ENCODE peak calls at places on chromosomes 7 and 10, in nine cellular contexts. N is AG10803; G is tibial nerve; B is progenitor cell of endocrine pancreas; Q is CD8-positive, alpha-beta T cell; L is PC-9; J is transverse colon; P is B cell; I is astrocyte of the cerebellum. V is an unnamed sample.

GRCh38 chr7:1675673-1676549 is 5.8 kb downstream of the ELFN1 start:
- DNase-seq in J (no peak), L (no peak), B (no peak), N (no peak), P (no peak), G (peak), I (no peak), Q (no peak), V (no peak)

GRCh38 chr7:129950191-129950940 is 2.4 kb downstream of the UBE2H start:
- DNase-seq in G (no peak), P (no peak), J (no peak), N (peak), L (no peak), Q (no peak), I (no peak), B (no peak), V (no peak)

GRCh38 chr10:123470570-123470969 is 195.6 kb upstream of the GPR26 start:
- DNase-seq in N (no peak), P (no peak), Q (no peak), I (no peak), L (no peak), G (no peak), B (no peak), J (no peak), V (no peak)

GRCh38 chr10:78658645-78659632 is 409.8 kb upstream of the ZMIZ1 start:
- DNase-seq in J (no peak), I (no peak), Q (no peak), N (no peak), G (no peak), L (no peak), B (no peak), P (no peak), V (no peak)

GRCh38 chr10:101831169-101831811 is 12.3 kb downstream of the KCNIP2 start:
- DNase-seq in B (no peak), N (no peak), J (no peak), P (no peak), G (no peak), Q (no peak), L (no peak), I (no peak), V (no peak)

GRCh38 chr7:119413314-119413805 is 859.6 kb upstream of the KCND2 start:
- DNase-seq in Q (no peak), L (no peak), G (no peak), B (no peak), J (no peak), I (no peak), P (no peak), N (no peak), V (no peak)

GRCh38 chr10:31096161-31096560 is 64.5 kb upstream of the ZNF438 start:
- DNase-seq in P (no peak), I (no peak), J (no peak), L (no peak), N (no peak), Q (no peak), G (no peak), B (no peak), V (no peak)

GRCh38 chr10:43322769-43323168 is 48.7 kb upstream of the FXYD4 start:
- DNase-seq in N (no peak), I (peak), L (peak), J (peak), Q (peak), B (peak), G (peak), P (peak), V (peak)

GRCh38 chr10:33333260-33334169 is 952 bp downstream of the NRP1 start:
- DNase-seq in J (peak), P (peak), Q (peak), N (no peak), I (no peak), L (no peak), G (no peak), B (no peak), V (no peak)

GRCh38 chr7:75696263-75697037 is 42.3 kb downstream of the HIP1 start:
- DNase-seq in N (no peak), P (no peak), G (no peak), L (no peak), J (no peak), I (no peak), B (no peak), Q (no peak), V (no peak)

GRCh38 chr7:41869596-41869995 is 166.7 kb upstream of the INHBA start:
- DNase-seq in N (peak), L (no peak), J (no peak), G (no peak), P (no peak), Q (no peak), B (no peak), I (no peak), V (no peak)

GRCh38 chr10:12334186-12334530 is 15.2 kb upstream of the CAMK1D start:
- DNase-seq in I (no peak), L (no peak), G (no peak), P (no peak), N (no peak), B (no peak), J (no peak), Q (no peak), V (no peak)

GRCh38 chr7:124330741-124331407 is 298.0 kb upstream of the TMEM229A start:
- DNase-seq in I (no peak), N (no peak), G (no peak), P (no peak), L (no peak), J (no peak), Q (no peak), B (no peak), V (no peak)

GRCh38 chr7:151925446-151926335 is 30.6 kb upstream of the GALNTL5 start:
- DNase-seq in N (no peak), P (no peak), Q (no peak), L (no peak), J (peak), I (no peak), G (no peak), B (no peak), V (no peak)

GRCh38 chr7:153407291-153408046 is 644.7 kb upstream of the DPP6 start:
- DNase-seq in Q (no peak), J (no peak), I (no peak), P (no peak), G (no peak), L (no peak), N (no peak), B (no peak), V (no peak)

GRCh38 chr10:114822771-114823463 is 1.3 kb downstream of the FHIP2A start:
- DNase-seq in B (no peak), N (peak), I (peak), P (no peak), L (no peak), J (no peak), G (no peak), Q (no peak), V (peak)

GRCh38 chr7:32062150-32062549 is 8.1 kb downstream of the PDE1C start:
- DNase-seq in G (peak), Q (no peak), L (peak), I (no peak), N (no peak), P (no peak), J (peak), B (peak), V (no peak)

GRCh38 chr10:33314788-33315561 is 19.5 kb downstream of the NRP1 start:
- DNase-seq in I (peak), G (no peak), P (no peak), Q (no peak), N (no peak), B (no peak), L (no peak), J (no peak), V (no peak)

GRCh38 chr7:90984692-90985091 is 279.5 kb upstream of the FZD1 start:
- DNase-seq in G (no peak), P (no peak), B (no peak), Q (no peak), I (no peak), N (no peak), L (no peak), J (no peak), V (no peak)

GRCh38 chr7:92528958-92529264 is 316 bp downstream of the RBM48 start:
- DNase-seq in N (no peak), I (no peak), Q (no peak), G (no peak), P (no peak), J (no peak), L (no peak), B (no peak), V (no peak)

GRCh38 chr7:92527300-92528187 is 776 bp downstream of the PEX1 start:
- DNase-seq in I (peak), J (peak), B (peak), G (no peak), N (peak), P (peak), L (peak), Q (peak), V (no peak)

GRCh38 chr7:92523110-92523509 is 5.2 kb downstream of the PEX1 start:
- DNase-seq in I (no peak), L (no peak), G (no peak), Q (no peak), N (no peak), P (no peak), J (no peak), B (no peak), V (no peak)

DNA sequence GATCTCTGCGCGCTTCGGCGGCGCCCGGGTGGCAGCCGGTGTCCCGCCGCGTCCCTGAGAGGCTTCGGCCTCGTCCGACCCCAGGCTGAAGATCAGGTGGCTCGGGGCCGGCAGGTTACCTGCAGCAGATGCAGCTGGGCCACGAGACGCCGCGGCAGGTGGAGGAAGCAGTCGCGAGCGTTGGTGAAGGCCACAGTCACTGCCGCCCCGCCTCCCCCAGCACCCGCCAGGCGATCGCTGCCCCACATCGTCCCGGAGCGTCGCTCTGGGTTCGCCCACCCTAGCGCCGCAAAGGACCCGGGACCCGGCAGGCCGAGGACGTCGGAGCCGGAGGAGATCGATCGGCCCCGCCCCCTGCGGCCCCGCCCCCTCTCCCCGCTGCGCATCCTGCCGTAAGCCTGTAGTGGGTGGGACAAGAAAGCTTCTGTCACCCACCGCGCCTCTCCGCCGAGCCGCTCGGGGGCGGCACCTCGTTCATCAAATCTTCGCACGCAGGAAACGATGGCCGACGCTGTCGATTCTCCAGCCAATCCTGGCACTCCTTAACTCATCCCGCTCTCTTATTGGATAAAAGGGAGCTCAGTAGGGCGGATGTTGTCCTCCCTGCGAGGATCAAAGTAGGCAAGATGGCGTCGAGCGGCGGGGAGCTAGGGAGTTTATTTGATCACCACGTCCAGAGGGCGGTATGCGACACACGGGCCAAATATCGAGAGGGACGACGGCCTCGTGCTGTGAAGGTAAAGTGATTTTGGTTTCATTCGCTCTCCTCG is at the start of the genes PEX1 and RBM48:
- DNase-seq in P (peak), N (peak), I (peak), Q (peak), B (peak), L (peak), J (peak), G (peak), V (peak)
- TF ChIP-seq CTCF in P (peak), N (peak), I (no peak), Q (no peak), B (peak), L (peak), J (peak), G (peak), V (peak)

GRCh38 chr10:86349474-86349873 is 17.1 kb downstream of the GRID1 start:
- DNase-seq in L (no peak), I (no peak), G (no peak), J (no peak), B (peak), N (no peak), P (no peak), Q (no peak), V (no peak)
- TF ChIP-seq CTCF in L (no peak), I (peak), G (no peak), J (no peak), B (peak), N (no peak), P (no peak), Q (no peak), V (peak)

GRCh38 chr7:100100420-100101015 is 679 bp downstream of the MCM7 start:
- DNase-seq in L (peak), J (peak), B (peak), G (peak), P (peak), Q (peak), I (peak), N (peak), V (peak)
- TF ChIP-seq CTCF in L (no peak), J (no peak), B (no peak), G (no peak), P (no peak), Q (no peak), I (no peak), N (no peak), V (no peak)

GRCh38 chr10:112404612-112405011 is 30.7 kb downstream of the ACSL5 start:
- DNase-seq in B (no peak), Q (no peak), L (peak), G (no peak), J (no peak), I (no peak), P (no peak), N (no peak), V (no peak)

GRCh38 chr10:112409755-112410154 is 35.8 kb downstream of the ACSL5 start:
- DNase-seq in G (no peak), I (no peak), P (no peak), N (peak), J (no peak), Q (no peak), L (no peak), B (no peak), V (no peak)

GRCh38 chr10:112407696-112408095 is 33.8 kb downstream of the ACSL5 start:
- DNase-seq in Q (no peak), P (no peak), I (no peak), L (no peak), G (no peak), J (no peak), N (no peak), B (no peak), V (no peak)

DNA sequence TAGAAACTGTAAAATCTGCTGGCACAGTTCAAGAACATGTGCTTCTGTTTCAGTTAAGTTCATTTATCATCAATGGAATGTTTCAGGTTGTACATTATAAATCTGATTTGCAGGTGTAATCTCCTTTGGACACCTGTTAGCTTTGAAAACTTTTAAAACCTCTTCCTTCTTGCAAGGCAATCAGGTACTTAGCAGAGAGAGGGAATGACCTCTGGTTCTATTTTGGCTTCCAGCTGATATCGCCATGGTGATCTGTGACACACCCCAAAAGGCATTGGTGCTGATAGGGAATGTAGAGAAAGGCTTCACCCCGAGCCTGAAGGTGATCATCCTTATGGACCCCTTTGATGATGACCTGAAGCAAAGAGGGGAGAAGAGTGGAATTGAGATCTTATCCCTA is 35.4 kb downstream of the ACSL5 start:
- DNase-seq in Q (no peak), N (no peak), I (no peak), G (no peak), L (no peak), J (no peak), P (no peak), B (no peak), V (no peak)
- TF ChIP-seq CTCF in Q (no peak), N (no peak), I (no peak), G (no peak), L (no peak), J (no peak), P (no peak), B (no peak), V (no peak)

GRCh38 chr10:112344261-112344660 is 29.7 kb upstream of the ACSL5 start:
- DNase-seq in N (no peak), L (no peak), G (no peak), B (no peak), J (peak), P (no peak), I (no peak), Q (no peak), V (no peak)
- TF ChIP-seq CTCF in N (no peak), L (no peak), G (no peak), B (no peak), J (no peak), P (no peak), I (no peak), Q (no peak), V (no peak)